ENCODE peak calls at places on chromosomes 12 and 14, in four cellular contexts. D is HepG2, K is K562, O is GM12878. Y is an unnamed sample.

GRCh38 chr14:60485600-60486251 is at the start of gene C14orf39:
- DNase-seq in D (no peak), K (peak), O (no peak), Y (no peak)

GRCh38 chr12:49543914-49544815 is 5.3 kb downstream of the KCNH3 start:
- DNase-seq in D (no peak), K (no peak), O (no peak), Y (no peak)

GRCh38 chr14:93305708-93306418 is 27.0 kb downstream of the BTBD7 start:
- DNase-seq in D (no peak), K (no peak), O (no peak), Y (no peak)

GRCh38 chr12:51666696-51667095 is 75.7 kb downstream of the SCN8A start:
- DNase-seq in D (no peak), K (no peak), O (no peak), Y (no peak)

GRCh38 chr12:16385779-16386646 is 38.6 kb downstream of the MGST1 start:
- DNase-seq in D (peak), K (no peak), O (peak), Y (peak)

GRCh38 chr14:68367444-68368014 is 425.3 kb downstream of the ZFP36L1 start:
- DNase-seq in D (no peak), K (no peak), O (no peak), Y (no peak)

GRCh38 chr12:92185052-92185451 is 39.4 kb upstream of the BTG1 start:
- DNase-seq in D (no peak), K (no peak), O (peak), Y (no peak)

GRCh38 chr12:50505945-50506344 is 1.2 kb downstream of the DIP2B start:
- DNase-seq in D (no peak), K (no peak), O (no peak), Y (no peak)

GRCh38 chr12:90017316-90017715 is 308.7 kb upstream of the ATP2B1 start:
- DNase-seq in D (no peak), K (no peak), O (no peak), Y (no peak)

GRCh38 chr14:23396126-23396525 is 11.9 kb downstream of the MYH6 start:
- DNase-seq in D (no peak), K (no peak), O (no peak), Y (no peak)
- TF ChIP-seq FOXM1 in D (no peak), K (no peak), O (no peak), Y (no peak)

DNA sequence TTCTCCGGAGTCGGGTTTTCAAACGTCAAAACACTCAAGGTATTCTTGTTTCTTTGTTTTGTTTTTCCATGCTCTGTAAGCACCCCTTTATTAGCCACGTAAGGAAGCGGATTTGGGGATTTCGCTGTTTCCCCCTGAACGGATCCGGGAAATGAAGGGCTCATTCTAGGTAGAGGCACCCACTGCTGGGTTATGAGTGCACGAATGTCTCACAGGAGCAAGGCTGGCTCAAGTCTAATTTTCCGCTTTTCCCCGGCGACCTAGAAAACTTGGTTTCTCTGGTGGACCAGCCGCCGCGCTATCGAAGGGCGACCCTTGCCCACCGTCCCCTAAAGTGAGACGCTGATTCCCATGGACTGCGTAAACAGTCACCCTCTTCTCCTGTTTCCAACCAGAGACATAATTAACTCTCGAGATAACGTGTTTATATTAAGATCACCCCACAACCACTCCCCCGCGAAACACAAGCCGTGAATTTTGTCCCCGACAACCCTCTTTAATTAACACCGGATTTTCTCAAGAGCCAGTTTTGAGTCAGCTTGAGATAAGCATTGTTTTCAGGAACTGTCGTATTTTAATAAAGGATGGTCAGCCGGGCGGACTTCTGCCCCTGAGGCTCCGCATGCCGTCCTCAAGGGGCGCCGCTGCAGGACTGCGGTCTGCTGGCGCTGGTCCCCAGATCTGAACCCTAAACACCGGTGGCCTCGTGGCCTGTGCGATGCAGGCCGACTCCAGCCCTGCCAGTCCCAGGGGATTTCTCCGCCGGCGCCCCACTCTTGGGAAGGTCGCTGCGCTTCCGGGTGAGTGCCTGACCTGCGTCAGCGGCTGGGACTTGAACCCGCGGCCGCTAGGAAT is 523 bp upstream of the ABCC9 start:
- DNase-seq in D (no peak), K (no peak), O (no peak), Y (peak)
- TF ChIP-seq BHLHE40 in D (no peak), K (no peak), O (no peak), Y (no peak)

DNA sequence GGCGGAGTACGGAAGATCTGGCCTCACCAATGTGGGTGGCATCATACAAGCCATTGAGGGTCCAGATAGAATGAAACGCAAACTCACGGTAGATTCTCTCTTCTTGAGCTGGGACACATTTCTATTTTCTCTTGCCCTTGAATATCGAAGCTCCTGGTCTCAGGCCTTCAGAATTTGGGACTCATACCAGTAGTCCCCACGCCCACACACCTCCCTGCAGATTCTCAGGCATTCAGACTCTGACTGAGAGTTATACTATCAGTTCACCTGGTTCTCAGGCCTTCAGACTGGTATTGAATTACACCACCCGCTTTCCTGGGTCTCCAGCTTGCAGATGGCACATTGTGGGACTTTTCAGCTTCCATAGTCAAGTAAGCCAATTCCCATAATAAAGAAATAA is 37.8 kb downstream of the EIF2S3B start:
- DNase-seq in D (no peak), K (no peak), O (peak), Y (no peak)
- TF ChIP-seq FOXM1 in D (no peak), K (no peak), O (peak), Y (no peak)

GRCh38 chr14:36879558-36879957 is 217.9 kb downstream of the PAX9 start:
- DNase-seq in D (no peak), K (no peak), O (no peak), Y (no peak)

GRCh38 chr14:36880276-36880675 is 218.6 kb downstream of the PAX9 start:
- DNase-seq in D (no peak), K (no peak), O (no peak), Y (no peak)

DNA sequence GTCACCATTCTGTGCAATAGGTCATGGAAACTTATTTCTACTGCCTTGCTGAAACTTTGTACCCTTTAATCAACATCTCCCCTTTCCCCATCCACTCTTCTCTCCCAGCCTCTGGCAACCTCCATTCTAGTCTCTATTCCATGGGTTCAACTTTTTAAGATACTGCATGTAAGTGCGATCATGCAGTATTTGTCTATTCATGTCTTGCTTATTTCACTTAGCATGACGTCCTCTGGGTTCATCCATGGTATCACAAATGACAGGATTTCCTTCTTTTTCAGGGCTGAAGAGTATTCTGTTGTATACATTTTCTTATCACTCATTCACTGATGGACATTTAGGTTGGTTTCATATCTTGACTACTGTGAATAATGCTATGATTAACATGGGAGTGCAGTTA is 222.4 kb downstream of the PAX9 start:
- DNase-seq in D (no peak), K (no peak), O (no peak), Y (no peak)
- TF ChIP-seq BHLHE40 in D (no peak), K (no peak), O (no peak), Y (no peak)

GRCh38 chr14:65242732-65243134 is 140.4 kb upstream of the MAX start:
- DNase-seq in D (peak), K (no peak), O (no peak), Y (no peak)
- TF ChIP-seq FOXM1 in D (no peak), K (no peak), O (no peak), Y (no peak)

DNA sequence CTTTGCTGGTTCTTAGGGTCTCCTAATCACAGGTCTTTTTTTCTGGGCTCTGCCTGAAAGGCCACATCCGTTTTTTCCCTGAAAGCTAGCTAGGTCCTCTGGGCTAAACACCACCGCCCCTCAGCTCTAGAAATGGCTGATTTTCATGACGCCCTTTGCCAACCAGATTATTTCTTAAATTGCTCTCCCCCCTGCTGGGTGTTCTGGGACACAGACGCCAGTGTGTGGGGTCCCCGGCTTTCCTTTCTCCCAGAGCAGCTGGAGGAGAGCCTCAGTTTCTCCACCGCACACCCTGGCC is 45.3 kb upstream of the ATP23 start:
- DNase-seq in D (no peak), K (no peak), O (no peak), Y (no peak)
- TF ChIP-seq BHLHE40 in D (no peak), K (no peak), O (no peak), Y (no peak)

GRCh38 chr14:96752156-96752555 is 45.0 kb upstream of the VRK1 start:
- DNase-seq in D (no peak), K (no peak), O (no peak), Y (no peak)

GRCh38 chr14:96754162-96754844 is 42.9 kb upstream of the VRK1 start:
- DNase-seq in D (no peak), K (no peak), O (no peak), Y (no peak)

GRCh38 chr14:96751505-96751904 is 45.7 kb upstream of the VRK1 start:
- DNase-seq in D (no peak), K (no peak), O (no peak), Y (no peak)

GRCh38 chr14:96754845-96755184 is 42.4 kb upstream of the VRK1 start:
- DNase-seq in D (no peak), K (no peak), O (no peak), Y (no peak)

GRCh38 chr14:96752594-96752993 is 44.6 kb upstream of the VRK1 start:
- DNase-seq in D (no peak), K (no peak), O (no peak), Y (no peak)
- TF ChIP-seq FOXM1 in D (no peak), K (no peak), O (no peak), Y (no peak)

Y was measured in HEK293T.